ENCODE peak calls at places on chromosome 21, in seven cellular contexts. One of them, this sample, is unnamed.

GRCh38 chr21:30986966-30987365 is 51.3 kb downstream of the KRTAP19-8 start:
- DNase-seq in GM23338: no peak
- DNase-seq in PC-3: no peak
- DNase-seq in GM23248: no peak
- DNase-seq in OCI-LY7: no peak
- DNase-seq in SK-N-SH: no peak
- DNase-seq in HCT116: no peak
- DNase-seq in this sample: no peak

GRCh38 chr21:33736569-33736968 is 94.3 kb downstream of the ITSN1 start:
- DNase-seq in GM23338: no peak
- DNase-seq in PC-3: no peak
- DNase-seq in GM23248: no peak
- DNase-seq in OCI-LY7: no peak
- DNase-seq in SK-N-SH: no peak
- DNase-seq in HCT116: no peak
- DNase-seq in this sample: no peak

GRCh38 chr21:31509108-31510017 is 150.1 kb upstream of the SOD1 start:
- DNase-seq in GM23338: peak; percentile 84
- DNase-seq in PC-3: peak; percentile 81
- DNase-seq in GM23248: peak; percentile 45
- DNase-seq in OCI-LY7: peak; percentile 64
- DNase-seq in SK-N-SH: no peak
- DNase-seq in HCT116: peak; percentile 67
- DNase-seq in this sample: peak; percentile 38

GRCh38 chr21:33801424-33802405 is 113.9 kb downstream of the ATP5PO start:
- DNase-seq in GM23338: peak; percentile 41
- DNase-seq in PC-3: peak; percentile 98
- DNase-seq in GM23248: peak; percentile 84
- DNase-seq in OCI-LY7: no peak
- DNase-seq in SK-N-SH: no peak
- DNase-seq in HCT116: peak; percentile 44
- DNase-seq in this sample: peak; percentile 66

GRCh38 chr21:36470294-36470693 is 9.6 kb downstream of the CLDN14 start:
- DNase-seq in GM23338: peak; percentile 41
- DNase-seq in PC-3: no peak
- DNase-seq in GM23248: no peak
- DNase-seq in OCI-LY7: no peak
- DNase-seq in SK-N-SH: no peak
- DNase-seq in HCT116: no peak
- DNase-seq in this sample: no peak

GRCh38 chr21:37166733-37167132 is 93.7 kb downstream of the TTC3 start:
- DNase-seq in GM23338: peak; percentile 72
- DNase-seq in PC-3: peak; percentile 58
- DNase-seq in GM23248: no peak
- DNase-seq in OCI-LY7: peak; percentile 33
- DNase-seq in SK-N-SH: no peak
- DNase-seq in HCT116: peak; percentile 23
- DNase-seq in this sample: peak; percentile 26

GRCh38 chr21:19981938-19982337 is 1016.3 kb upstream of the NCAM2 start:
- DNase-seq in GM23338: peak; percentile 52
- DNase-seq in PC-3: peak; percentile 42
- DNase-seq in GM23248: no peak
- DNase-seq in OCI-LY7: no peak
- DNase-seq in SK-N-SH: no peak
- DNase-seq in HCT116: no peak
- DNase-seq in this sample: no peak

GRCh38 chr21:37548521-37548981 is 182.0 kb downstream of the DYRK1A start:
- DNase-seq in GM23338: no peak
- DNase-seq in PC-3: no peak
- DNase-seq in GM23248: no peak
- DNase-seq in OCI-LY7: no peak
- DNase-seq in SK-N-SH: no peak
- DNase-seq in HCT116: no peak
- DNase-seq in this sample: no peak

GRCh38 chr21:27134513-27134912 is 167.6 kb upstream of the ADAMTS5 start:
- DNase-seq in GM23338: no peak
- DNase-seq in PC-3: no peak
- DNase-seq in GM23248: no peak
- DNase-seq in OCI-LY7: no peak
- DNase-seq in SK-N-SH: peak; percentile 43
- DNase-seq in HCT116: no peak
- DNase-seq in this sample: no peak

GRCh38 chr21:15430577-15430976 is 299.2 kb upstream of the USP25 start:
- DNase-seq in GM23338: no peak
- DNase-seq in PC-3: no peak
- DNase-seq in GM23248: peak; percentile 23
- DNase-seq in OCI-LY7: no peak
- DNase-seq in SK-N-SH: no peak
- DNase-seq in HCT116: no peak
- DNase-seq in this sample: no peak

GRCh38 chr21:15486460-15487241 is 243.1 kb upstream of the USP25 start:
- DNase-seq in GM23338: no peak
- DNase-seq in PC-3: no peak
- DNase-seq in GM23248: no peak
- DNase-seq in OCI-LY7: no peak
- DNase-seq in SK-N-SH: no peak
- DNase-seq in HCT116: no peak
- DNase-seq in this sample: no peak

GRCh38 chr21:33948096-33948950 is 32.7 kb upstream of the ATP5PO start:
- DNase-seq in GM23338: peak; percentile 94
- DNase-seq in PC-3: peak; percentile 78
- DNase-seq in GM23248: peak; percentile 79
- DNase-seq in OCI-LY7: peak; percentile 84
- DNase-seq in SK-N-SH: peak; percentile 54
- DNase-seq in HCT116: peak; percentile 61
- DNase-seq in this sample: peak; percentile 85

GRCh38 chr21:29238967-29239289 is 59.8 kb upstream of the BACH1 start:
- DNase-seq in GM23338: no peak
- DNase-seq in PC-3: no peak
- DNase-seq in GM23248: no peak
- DNase-seq in OCI-LY7: no peak
- DNase-seq in SK-N-SH: no peak
- DNase-seq in HCT116: no peak
- DNase-seq in this sample: no peak

GRCh38 chr21:31218830-31219608 is 125.0 kb downstream of the TIAM1 start:
- DNase-seq in GM23338: no peak
- DNase-seq in PC-3: peak; percentile 97
- DNase-seq in GM23248: peak; percentile 92
- DNase-seq in OCI-LY7: no peak
- DNase-seq in SK-N-SH: no peak
- DNase-seq in HCT116: peak; percentile 22
- DNase-seq in this sample: peak; percentile 8

GRCh38 chr21:25537174-25537573 is 70.1 kb downstream of the MRPL39 start:
- DNase-seq in GM23338: no peak
- DNase-seq in PC-3: no peak
- DNase-seq in GM23248: no peak
- DNase-seq in OCI-LY7: no peak
- DNase-seq in SK-N-SH: no peak
- DNase-seq in HCT116: no peak
- DNase-seq in this sample: no peak

GRCh38 chr21:39712976-39713375 is 32.0 kb upstream of the IGSF5 start:
- DNase-seq in GM23338: peak; percentile 52
- DNase-seq in PC-3: peak; percentile 38
- DNase-seq in GM23248: no peak
- DNase-seq in OCI-LY7: no peak
- DNase-seq in SK-N-SH: no peak
- DNase-seq in HCT116: no peak
- DNase-seq in this sample: peak; percentile 47

GRCh38 chr21:45327458-45328197 is 39.9 kb upstream of the POFUT2 start:
- DNase-seq in GM23338: no peak
- DNase-seq in PC-3: no peak
- DNase-seq in GM23248: no peak
- DNase-seq in OCI-LY7: no peak
- DNase-seq in SK-N-SH: no peak
- DNase-seq in HCT116: no peak
- DNase-seq in this sample: no peak
- TF ChIP-seq EZH2phosphoT487 in GM23338: no peak
- TF ChIP-seq EZH2phosphoT487 in PC-3: no peak
- TF ChIP-seq EZH2phosphoT487 in GM23248: no peak
- TF ChIP-seq EZH2phosphoT487 in OCI-LY7: no peak
- TF ChIP-seq EZH2phosphoT487 in SK-N-SH: no peak
- TF ChIP-seq EZH2phosphoT487 in HCT116: no peak
- TF ChIP-seq EZH2phosphoT487 in this sample: no peak

GRCh38 chr21:35428927-35429326 is 379.8 kb upstream of the RUNX1 start:
- DNase-seq in GM23338: no peak
- DNase-seq in PC-3: no peak
- DNase-seq in GM23248: peak; percentile 27
- DNase-seq in OCI-LY7: no peak
- DNase-seq in SK-N-SH: no peak
- DNase-seq in HCT116: no peak
- DNase-seq in this sample: no peak

GRCh38 chr21:35428489-35428888 is 379.4 kb upstream of the RUNX1 start:
- DNase-seq in GM23338: peak; percentile 16
- DNase-seq in PC-3: no peak
- DNase-seq in GM23248: peak; percentile 48
- DNase-seq in OCI-LY7: no peak
- DNase-seq in SK-N-SH: no peak
- DNase-seq in HCT116: no peak
- DNase-seq in this sample: peak; percentile 52

GRCh38 chr21:35427320-35428040 is 378.4 kb upstream of the RUNX1 start:
- DNase-seq in GM23338: no peak
- DNase-seq in PC-3: no peak
- DNase-seq in GM23248: peak; percentile 62
- DNase-seq in OCI-LY7: no peak
- DNase-seq in SK-N-SH: no peak
- DNase-seq in HCT116: no peak
- DNase-seq in this sample: no peak

GRCh38 chr21:35426897-35427296 is 377.8 kb upstream of the RUNX1 start:
- DNase-seq in GM23338: no peak
- DNase-seq in PC-3: no peak
- DNase-seq in GM23248: no peak
- DNase-seq in OCI-LY7: no peak
- DNase-seq in SK-N-SH: no peak
- DNase-seq in HCT116: no peak
- DNase-seq in this sample: no peak

DNA sequence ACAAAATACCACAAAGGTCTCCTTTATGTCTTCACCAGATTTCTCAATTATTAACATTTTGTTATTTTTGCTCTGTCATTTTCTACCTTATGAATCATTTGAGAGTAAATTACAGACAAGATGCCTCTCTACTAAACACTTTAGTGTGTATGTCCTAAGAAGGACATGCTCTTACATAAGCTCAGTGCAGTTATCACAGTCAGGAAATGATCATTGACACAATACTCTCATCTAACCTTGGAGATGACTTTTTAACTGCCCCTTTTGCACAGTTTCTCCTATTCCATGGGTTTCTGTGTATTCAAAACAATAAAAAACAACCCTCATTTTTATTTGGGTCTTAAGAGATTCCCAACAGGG is 378.9 kb upstream of the RUNX1 start:
- DNase-seq in GM23338: no peak
- DNase-seq in PC-3: no peak
- DNase-seq in GM23248: peak; percentile 69
- DNase-seq in OCI-LY7: no peak
- DNase-seq in SK-N-SH: no peak
- DNase-seq in HCT116: no peak
- DNase-seq in this sample: no peak
- H2AFZ ChIP-seq in GM23338: peak overlapping the region; percentile 88
- H2AFZ ChIP-seq in PC-3: no peak overlapping the region
- H2AFZ ChIP-seq in GM23248: peak overlapping the region; percentile 52
- H2AFZ ChIP-seq in OCI-LY7: no peak overlapping the region
- H2AFZ ChIP-seq in SK-N-SH: no peak overlapping the region
- H2AFZ ChIP-seq in HCT116: no peak overlapping the region
- H2AFZ ChIP-seq in this sample: no peak overlapping the region

DNA sequence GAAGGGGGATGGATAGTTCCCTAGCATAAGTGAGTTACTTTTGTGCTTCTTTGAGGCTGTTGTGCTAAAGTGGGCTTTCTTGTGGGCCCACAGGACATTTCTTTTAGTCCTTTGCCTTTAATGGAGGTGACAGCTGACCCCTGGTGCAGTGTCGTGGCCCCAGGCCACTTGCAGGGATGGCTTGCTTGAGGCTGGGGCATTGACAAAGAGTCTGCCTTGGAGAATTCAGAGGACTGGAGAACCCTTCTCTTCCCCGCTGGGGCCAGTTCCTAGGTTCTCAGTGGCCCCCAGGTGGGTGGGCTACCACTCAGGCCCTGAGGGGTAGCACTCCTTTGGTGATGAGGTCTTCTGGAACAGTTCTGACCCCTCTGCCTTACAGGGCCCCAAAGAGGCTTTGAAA is 12.8 kb downstream of the ABCG1 start:
- DNase-seq in GM23338: no peak
- DNase-seq in PC-3: no peak
- DNase-seq in GM23248: no peak
- DNase-seq in OCI-LY7: no peak
- DNase-seq in SK-N-SH: no peak
- DNase-seq in HCT116: no peak
- DNase-seq in this sample: no peak
- H3K4me2 ChIP-seq in GM23338: no peak overlapping the region
- H3K4me2 ChIP-seq in PC-3: no peak overlapping the region
- H3K4me2 ChIP-seq in GM23248: no peak overlapping the region
- H3K4me2 ChIP-seq in OCI-LY7: peak overlapping the region; percentile 92
- H3K4me2 ChIP-seq in SK-N-SH: no peak overlapping the region
- H3K4me2 ChIP-seq in HCT116: no peak overlapping the region
- H3K4me2 ChIP-seq in this sample: no peak overlapping the region

GRCh38 chr21:43600642-43601397 is 58.5 kb downstream of the HSF2BP start:
- DNase-seq in GM23338: no peak
- DNase-seq in PC-3: peak; percentile 92
- DNase-seq in GM23248: peak; percentile 91
- DNase-seq in OCI-LY7: no peak
- DNase-seq in SK-N-SH: peak; percentile 39
- DNase-seq in HCT116: no peak
- DNase-seq in this sample: no peak
- TF ChIP-seq EZH2phosphoT487 in GM23338: no peak
- TF ChIP-seq EZH2phosphoT487 in PC-3: no peak
- TF ChIP-seq EZH2phosphoT487 in GM23248: no peak
- TF ChIP-seq EZH2phosphoT487 in OCI-LY7: no peak
- TF ChIP-seq EZH2phosphoT487 in SK-N-SH: no peak
- TF ChIP-seq EZH2phosphoT487 in HCT116: no peak
- TF ChIP-seq EZH2phosphoT487 in this sample: no peak

GRCh38 chr21:17002628-17003027 is 510.2 kb upstream of the CXADR start:
- DNase-seq in GM23338: no peak
- DNase-seq in PC-3: no peak
- DNase-seq in GM23248: no peak
- DNase-seq in OCI-LY7: no peak
- DNase-seq in SK-N-SH: no peak
- DNase-seq in HCT116: no peak
- DNase-seq in this sample: no peak

GRCh38 chr21:17003221-17003620 is 509.6 kb upstream of the CXADR start:
- DNase-seq in GM23338: peak; percentile 48
- DNase-seq in PC-3: no peak
- DNase-seq in GM23248: peak; percentile 75
- DNase-seq in OCI-LY7: no peak
- DNase-seq in SK-N-SH: no peak
- DNase-seq in HCT116: no peak
- DNase-seq in this sample: no peak

GRCh38 chr21:17003763-17004373 is 509.0 kb upstream of the CXADR start:
- DNase-seq in GM23338: no peak
- DNase-seq in PC-3: no peak
- DNase-seq in GM23248: peak; percentile 42
- DNase-seq in OCI-LY7: no peak
- DNase-seq in SK-N-SH: no peak
- DNase-seq in HCT116: no peak
- DNase-seq in this sample: no peak
- H2AFZ ChIP-seq in GM23338: no peak overlapping the region
- H2AFZ ChIP-seq in PC-3: no peak overlapping the region
- H2AFZ ChIP-seq in GM23248: peak overlapping the region; percentile 54
- H2AFZ ChIP-seq in OCI-LY7: no peak overlapping the region
- H2AFZ ChIP-seq in SK-N-SH: peak overlapping the region; percentile 50
- H2AFZ ChIP-seq in HCT116: no peak overlapping the region
- H2AFZ ChIP-seq in this sample: no peak overlapping the region